ENCODE peak calls at places on chromosomes 1 and 21, in nine cellular contexts. K, Z, A, R, L, O, D, F and V are unnamed samples.

GRCh38 chr1:235932090-235932510 is 65.4 kb upstream of the LYST start:
- DNase-seq in A (no peak), K (peak), R (no peak), Z (no peak), D (peak), L (no peak), F (no peak), O (no peak), V (peak)

GRCh38 chr1:10745886-10746455 is 50.5 kb downstream of the CASZ1 start:
- DNase-seq in O (no peak), L (no peak), F (no peak), Z (no peak), R (peak), A (no peak), K (peak), D (no peak), V (no peak)

GRCh38 chr1:17304155-17304826 is 3.7 kb upstream of the PADI4 start:
- DNase-seq in K (no peak), F (no peak), R (no peak), Z (no peak), D (no peak), A (no peak), L (no peak), O (no peak), V (no peak)

GRCh38 chr1:245475116-245475515 is 320.3 kb downstream of the KIF26B start:
- DNase-seq in L (no peak), D (no peak), A (no peak), O (no peak), R (no peak), F (no peak), Z (no peak), K (no peak), V (no peak)

GRCh38 chr1:208515123-208515522 is 270.9 kb upstream of the PLXNA2 start:
- DNase-seq in R (no peak), Z (no peak), D (no peak), O (no peak), F (no peak), A (no peak), L (no peak), K (no peak), V (no peak)

GRCh38 chr1:65846911-65847310 is 54.2 kb downstream of the PDE4B start:
- DNase-seq in L (no peak), F (no peak), D (no peak), O (no peak), K (no peak), R (no peak), A (no peak), Z (no peak), V (no peak)

GRCh38 chr1:1353389-1354151 is 4.4 kb upstream of the DVL1 start:
- DNase-seq in A (no peak), L (peak), K (no peak), O (no peak), D (no peak), Z (no peak), F (no peak), R (no peak), V (no peak)

GRCh38 chr21:17051054-17051453 is 461.8 kb upstream of the CXADR start:
- DNase-seq in Z (no peak), R (peak), L (no peak), K (no peak), O (no peak), F (no peak), D (no peak), A (no peak), V (no peak)

GRCh38 chr1:213162338-213162737 is 111.3 kb downstream of the RPS6KC1 start:
- DNase-seq in R (peak), L (no peak), D (no peak), A (no peak), Z (no peak), K (no peak), F (no peak), O (no peak), V (no peak)

GRCh38 chr1:1371354-1371740 is 3.7 kb downstream of the AURKAIP1 start:
- DNase-seq in D (no peak), R (no peak), Z (peak), O (no peak), A (no peak), L (no peak), F (no peak), K (no peak), V (no peak)

GRCh38 chr1:67635055-67635809 is 49.8 kb upstream of the GADD45A start:
- DNase-seq in O (no peak), L (no peak), Z (no peak), F (no peak), A (no peak), R (no peak), K (no peak), D (peak), V (no peak)

GRCh38 chr1:40897499-40897898 is 35.3 kb upstream of the CITED4 start:
- DNase-seq in Z (no peak), O (no peak), K (no peak), F (no peak), R (no peak), D (no peak), L (no peak), A (no peak), V (no peak)